ENCODE peak calls at places on chromosomes 2 and 18, in six cellular contexts. One of them, this sample, is unnamed.

GRCh38 chr2:42812899-42813479 is 20.6 kb upstream of the HAAO start:
- DNase-seq in CD8-positive, alpha-beta memory T cell: no peak
- DNase-seq in SK-N-DZ: peak; percentile 37
- DNase-seq in activated CD8-positive, alpha-beta memory T cell treated with anti-CD3 and anti-CD28 coated beads for 24 hours: no peak
- DNase-seq in upper lobe of right lung: no peak
- DNase-seq in pancreas: no peak
- DNase-seq in this sample: no peak

GRCh38 chr2:127563458-127564428 is 28.3 kb downstream of the MYO7B start:
- DNase-seq in CD8-positive, alpha-beta memory T cell: no peak
- DNase-seq in SK-N-DZ: no peak
- DNase-seq in activated CD8-positive, alpha-beta memory T cell treated with anti-CD3 and anti-CD28 coated beads for 24 hours: peak; percentile 55
- DNase-seq in upper lobe of right lung: no peak
- DNase-seq in pancreas: no peak
- DNase-seq in this sample: no peak

GRCh38 chr2:9390151-9390850 is 33.0 kb downstream of the ITGB1BP1 start:
- DNase-seq in CD8-positive, alpha-beta memory T cell: no peak
- DNase-seq in SK-N-DZ: no peak
- DNase-seq in activated CD8-positive, alpha-beta memory T cell treated with anti-CD3 and anti-CD28 coated beads for 24 hours: no peak
- DNase-seq in upper lobe of right lung: no peak
- DNase-seq in pancreas: no peak
- DNase-seq in this sample: no peak

GRCh38 chr2:124582387-124582786 is 557.3 kb downstream of the CNTNAP5 start:
- DNase-seq in CD8-positive, alpha-beta memory T cell: no peak
- DNase-seq in SK-N-DZ: no peak
- DNase-seq in activated CD8-positive, alpha-beta memory T cell treated with anti-CD3 and anti-CD28 coated beads for 24 hours: no peak
- DNase-seq in upper lobe of right lung: no peak
- DNase-seq in pancreas: no peak
- DNase-seq in this sample: no peak

GRCh38 chr18:79506191-79507075 is 110.7 kb downstream of the NFATC1 start:
- DNase-seq in CD8-positive, alpha-beta memory T cell: no peak
- DNase-seq in SK-N-DZ: no peak
- DNase-seq in activated CD8-positive, alpha-beta memory T cell treated with anti-CD3 and anti-CD28 coated beads for 24 hours: no peak
- DNase-seq in upper lobe of right lung: peak; percentile 57
- DNase-seq in pancreas: no peak
- DNase-seq in this sample: peak; percentile 46

GRCh38 chr18:5475252-5475651 is 68.5 kb downstream of the EPB41L3 start:
- DNase-seq in CD8-positive, alpha-beta memory T cell: no peak
- DNase-seq in SK-N-DZ: no peak
- DNase-seq in activated CD8-positive, alpha-beta memory T cell treated with anti-CD3 and anti-CD28 coated beads for 24 hours: no peak
- DNase-seq in upper lobe of right lung: no peak
- DNase-seq in pancreas: no peak
- DNase-seq in this sample: no peak

GRCh38 chr2:45759310-45759851 is 107.9 kb downstream of the PRKCE start:
- DNase-seq in CD8-positive, alpha-beta memory T cell: no peak
- DNase-seq in SK-N-DZ: peak; percentile 76
- DNase-seq in activated CD8-positive, alpha-beta memory T cell treated with anti-CD3 and anti-CD28 coated beads for 24 hours: no peak
- DNase-seq in upper lobe of right lung: no peak
- DNase-seq in pancreas: no peak
- DNase-seq in this sample: no peak

GRCh38 chr2:110946892-110947291 is 173.8 kb upstream of the BCL2L11 start:
- DNase-seq in CD8-positive, alpha-beta memory T cell: no peak
- DNase-seq in SK-N-DZ: no peak
- DNase-seq in activated CD8-positive, alpha-beta memory T cell treated with anti-CD3 and anti-CD28 coated beads for 24 hours: no peak
- DNase-seq in upper lobe of right lung: no peak
- DNase-seq in pancreas: no peak
- DNase-seq in this sample: no peak

GRCh38 chr2:46829240-46829970 is 86.2 kb downstream of the MCFD2 start:
- DNase-seq in CD8-positive, alpha-beta memory T cell: no peak
- DNase-seq in SK-N-DZ: no peak
- DNase-seq in activated CD8-positive, alpha-beta memory T cell treated with anti-CD3 and anti-CD28 coated beads for 24 hours: no peak
- DNase-seq in upper lobe of right lung: peak; percentile 32
- DNase-seq in pancreas: no peak
- DNase-seq in this sample: no peak

GRCh38 chr2:85589166-85589565 is 4.9 kb downstream of the VAMP5 start:
- DNase-seq in CD8-positive, alpha-beta memory T cell: no peak
- DNase-seq in SK-N-DZ: no peak
- DNase-seq in activated CD8-positive, alpha-beta memory T cell treated with anti-CD3 and anti-CD28 coated beads for 24 hours: no peak
- DNase-seq in upper lobe of right lung: no peak
- DNase-seq in pancreas: peak; percentile 13
- DNase-seq in this sample: no peak

GRCh38 chr2:18412980-18413793 is 147.3 kb downstream of the RDH14 start:
- DNase-seq in CD8-positive, alpha-beta memory T cell: no peak
- DNase-seq in SK-N-DZ: no peak
- DNase-seq in activated CD8-positive, alpha-beta memory T cell treated with anti-CD3 and anti-CD28 coated beads for 24 hours: no peak
- DNase-seq in upper lobe of right lung: no peak
- DNase-seq in pancreas: no peak
- DNase-seq in this sample: no peak

GRCh38 chr2:61423714-61424113 is 47.2 kb downstream of the USP34 start:
- DNase-seq in CD8-positive, alpha-beta memory T cell: no peak
- DNase-seq in SK-N-DZ: no peak
- DNase-seq in activated CD8-positive, alpha-beta memory T cell treated with anti-CD3 and anti-CD28 coated beads for 24 hours: no peak
- DNase-seq in upper lobe of right lung: no peak
- DNase-seq in pancreas: no peak
- DNase-seq in this sample: no peak

GRCh38 chr2:75698928-75699327 is 11.8 kb downstream of the GCFC2 start:
- DNase-seq in CD8-positive, alpha-beta memory T cell: no peak
- DNase-seq in SK-N-DZ: no peak
- DNase-seq in activated CD8-positive, alpha-beta memory T cell treated with anti-CD3 and anti-CD28 coated beads for 24 hours: no peak
- DNase-seq in upper lobe of right lung: no peak
- DNase-seq in pancreas: no peak
- DNase-seq in this sample: no peak

This sample was measured in RWPE2.